ENCODE peak calls at places on chromosomes 16 and 17, in four cellular contexts. C is prostate gland, A is upper lobe of left lung, I is upper lobe of right lung. Z is an unnamed sample.

GRCh38 chr17:80613732-80614071 is 69.1 kb downstream of the RPTOR start:
- DNase-seq in C (no peak), A (no peak), I (no peak), Z (no peak)

GRCh38 chr17:3635474-3636153 is 436 bp downstream of the SHPK start:
- DNase-seq in A (no peak), C (no peak), I (no peak), Z (peak; percentile 36)

GRCh38 chr17:51166987-51167931 is 1.0 kb downstream of the NME2 start:
- DNase-seq in C (peak; percentile 14), I (peak; percentile 83), A (peak; percentile 56), Z (peak; percentile 90)

GRCh38 chr17:416293-417206 is 63.9 kb upstream of the RPH3AL start:
- DNase-seq in C (no peak), I (no peak), A (no peak), Z (no peak)

GRCh38 chr16:85900031-85900792 is 1.2 kb downstream of the IRF8 start:
- DNase-seq in C (no peak), I (no peak), A (no peak), Z (peak; percentile 5)

GRCh38 chr17:72852267-72852945 is 240.1 kb downstream of the SLC39A11 start:
- DNase-seq in C (no peak), I (no peak), A (no peak), Z (no peak)

GRCh38 chr17:58300336-58300735 is 19.6 kb upstream of the MPO start:
- DNase-seq in A (no peak), C (no peak), I (peak; percentile 13), Z (no peak)

GRCh38 chr17:64534187-64534586 is 27.4 kb downstream of the CEP95 start:
- DNase-seq in A (no peak), C (no peak), I (no peak), Z (no peak)

GRCh38 chr16:89560413-89561194 is at the start of gene RPL13:
- DNase-seq in A (peak; percentile 96), C (peak; percentile 95), I (peak; percentile 97), Z (peak; percentile 99)

GRCh38 chr17:28087743-28088142 is 45.3 kb downstream of the NLK start:
- DNase-seq in C (no peak), I (no peak), A (no peak), Z (no peak)

GRCh38 chr16:29820730-29821662 is 734 bp downstream of the MVP start:
- DNase-seq in A (peak; percentile 92), I (peak; percentile 91), C (peak; percentile 61), Z (peak; percentile 69)

GRCh38 chr17:56142781-56143180 is 10.5 kb upstream of the ANKFN1 start:
- DNase-seq in C (no peak), I (no peak), A (no peak), Z (no peak)

GRCh38 chr17:29138184-29138955 is 41.8 kb downstream of the MYO18A start:
- DNase-seq in C (no peak), I (no peak), A (no peak), Z (peak; percentile 54)

GRCh38 chr17:51636291-51636690 is 375.9 kb downstream of the UTP18 start:
- DNase-seq in C (no peak), A (no peak), I (no peak), Z (no peak)

GRCh38 chr17:35082073-35082657 is 18.7 kb upstream of the RFFL start:
- DNase-seq in I (no peak), A (no peak), C (no peak), Z (no peak)

GRCh38 chr17:34435182-34435928 is 72.3 kb upstream of the CCL1 start:
- DNase-seq in C (no peak), I (no peak), A (peak; percentile 30), Z (no peak)

DNA sequence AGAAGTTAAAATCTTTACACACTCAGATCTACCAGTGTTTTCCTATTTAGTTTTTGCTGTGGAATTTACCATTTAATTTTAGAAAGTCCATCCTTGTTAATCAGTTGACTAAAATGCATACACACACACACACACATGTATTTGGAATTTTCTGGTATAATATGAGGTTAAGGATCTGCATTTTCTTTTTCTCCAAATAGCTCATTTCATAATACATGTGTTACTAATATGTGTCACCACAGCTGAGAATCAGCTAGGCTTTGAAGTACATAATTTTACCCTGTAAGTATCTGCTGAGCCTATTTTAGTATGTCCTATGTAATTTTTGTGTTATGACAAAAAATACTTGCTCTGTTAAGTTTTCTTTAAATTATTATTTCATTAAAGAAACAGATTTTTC is 143.2 kb downstream of the PHKB start:
- DNase-seq in I (no peak), C (no peak), A (no peak), Z (no peak)
- TF ChIP-seq CTCF in I (no peak), C (no peak), A (no peak), Z (no peak)

DNA sequence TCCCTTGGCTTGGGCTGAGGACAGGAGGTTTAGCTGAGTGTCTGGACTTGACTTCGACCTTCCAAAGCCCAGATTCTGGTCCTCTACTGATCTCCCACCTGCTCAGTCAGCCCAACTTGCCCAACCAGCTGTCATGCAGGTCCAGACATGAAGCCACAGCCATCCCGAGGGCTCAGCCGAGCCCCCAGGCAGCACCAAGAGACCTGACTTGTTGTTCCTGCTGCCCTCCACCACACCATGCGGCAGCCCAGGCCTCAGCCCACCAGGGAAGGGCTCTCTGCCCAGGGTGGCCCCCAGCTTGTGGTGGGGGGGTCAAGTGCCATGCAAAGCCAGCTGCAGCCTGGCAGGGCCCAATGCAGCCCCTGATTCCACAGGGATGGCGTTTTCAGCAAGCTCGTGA is 17.2 kb upstream of the CACNG4 start:
- DNase-seq in C (no peak), I (peak; percentile 48), A (no peak), Z (no peak)
- TF ChIP-seq CTCF in C (no peak), I (no peak), A (no peak), Z (no peak)

GRCh38 chr17:77109159-77110005 is 31.4 kb upstream of the SEC14L1 start:
- DNase-seq in I (no peak), A (no peak), C (no peak), Z (no peak)
- TF ChIP-seq CTCF in I (no peak), A (no peak), C (no peak), Z (no peak)

GRCh38 chr17:8288336-8289102 is at the start of gene RANGRF:
- DNase-seq in I (peak; percentile 95), C (peak; percentile 86), A (peak; percentile 94), Z (peak; percentile 95)
- TF ChIP-seq CTCF in I (no peak), C (no peak), A (peak; percentile 15), Z (no peak)

DNA sequence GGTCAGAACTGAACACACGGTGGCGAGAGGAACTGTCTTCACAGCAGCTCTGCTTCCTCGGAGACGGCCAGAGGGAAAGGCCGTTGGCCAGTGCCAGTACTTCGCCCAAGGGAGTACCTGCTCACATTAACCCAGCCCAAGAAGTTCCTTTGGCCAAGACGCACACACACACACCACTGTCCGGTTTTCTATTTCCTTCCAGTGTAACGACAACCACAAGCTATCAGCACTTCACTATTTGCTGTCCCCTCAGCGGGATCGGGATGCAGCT is 735 bp upstream of the GGNBP2 start:
- DNase-seq in C (peak; percentile 36), I (no peak), A (peak; percentile 55), Z (peak; percentile 40)
- TF ChIP-seq CTCF in C (no peak), I (no peak), A (no peak), Z (peak; percentile 34)

DNA sequence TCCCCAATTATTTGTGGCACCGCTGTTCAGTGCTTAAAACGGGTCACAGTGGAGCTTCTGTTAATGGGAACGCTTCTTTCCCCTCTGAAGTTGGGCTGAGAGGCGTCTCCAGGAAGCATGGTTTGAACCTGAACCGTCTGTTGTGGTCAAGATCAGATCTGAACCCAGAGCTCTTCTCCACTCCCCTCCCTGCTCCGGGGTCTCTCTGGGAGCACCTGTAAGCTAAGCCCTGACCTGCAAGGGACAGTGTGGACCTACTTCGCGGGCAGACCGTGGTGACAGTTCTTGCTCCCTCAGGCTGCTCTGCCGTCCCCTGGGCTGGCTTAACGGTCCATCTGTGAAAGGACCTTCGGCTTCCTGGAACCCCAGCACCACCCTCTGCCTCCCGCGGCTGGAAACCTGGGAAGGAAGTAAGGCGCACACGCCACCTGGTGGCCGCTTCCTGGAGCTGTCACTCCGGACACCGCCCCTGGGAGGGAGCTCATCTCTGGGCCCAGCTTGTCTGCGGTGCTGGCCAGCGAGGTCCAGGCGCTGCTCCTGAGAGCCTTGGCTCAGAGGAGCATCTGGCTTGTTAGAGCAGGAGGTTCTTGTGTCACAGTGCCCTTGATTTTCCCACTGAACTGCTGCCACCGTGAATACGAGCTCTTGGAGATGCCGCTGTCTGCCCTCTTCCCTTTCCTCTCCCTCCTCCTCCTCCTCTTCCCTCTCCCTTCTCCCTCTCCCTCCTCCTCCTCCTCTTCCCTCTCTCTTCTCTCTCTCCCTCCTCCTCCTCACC is 518.5 kb upstream of the EEF2KMT start:
- DNase-seq in C (no peak), A (peak; percentile 26), I (peak; percentile 77), Z (peak; percentile 35)
- TF ChIP-seq CTCF in C (peak; percentile 41), A (peak; percentile 63), I (peak; percentile 69), Z (peak; percentile 67)

DNA sequence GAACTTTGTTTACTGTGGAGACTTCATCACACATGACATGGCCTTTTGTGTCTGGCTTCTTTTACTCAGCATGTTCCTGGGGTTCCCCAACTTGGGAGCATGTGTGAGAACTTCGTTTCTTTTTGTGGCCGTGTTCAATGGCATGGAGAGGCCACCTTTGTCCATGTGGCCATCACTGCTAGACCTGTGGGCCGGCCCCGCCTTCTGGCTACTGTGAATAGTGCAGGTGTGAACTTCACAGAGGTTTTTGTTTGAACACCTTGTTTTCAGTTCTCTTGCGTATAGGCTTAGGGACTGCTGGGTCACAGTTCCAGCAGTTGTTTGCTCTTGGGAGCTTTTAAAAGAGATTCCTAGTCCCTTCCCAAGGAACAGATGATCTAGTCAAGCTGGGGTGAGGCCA is 5.7 kb upstream of the SLC38A8 start:
- DNase-seq in I (peak; percentile 59), A (no peak), C (peak; percentile 24), Z (no peak)
- TF ChIP-seq CTCF in I (no peak), A (no peak), C (no peak), Z (no peak)

GRCh38 chr17:67109111-67109510 is 64.8 kb downstream of the CACNG1 start:
- DNase-seq in C (no peak), A (no peak), I (no peak), Z (no peak)

GRCh38 chr17:67105213-67105612 is 60.9 kb downstream of the CACNG1 start:
- DNase-seq in C (no peak), A (no peak), I (no peak), Z (no peak)

GRCh38 chr17:67108411-67108810 is 64.1 kb downstream of the CACNG1 start:
- DNase-seq in A (no peak), C (no peak), I (no peak), Z (no peak)

GRCh38 chr17:67110619-67111018 is 66.3 kb downstream of the CACNG1 start:
- DNase-seq in A (no peak), I (no peak), C (no peak), Z (no peak)

GRCh38 chr17:67107811-67108210 is 63.5 kb downstream of the CACNG1 start:
- DNase-seq in A (no peak), I (no peak), C (no peak), Z (no peak)
- TF ChIP-seq CTCF in A (no peak), I (no peak), C (no peak), Z (no peak)

DNA sequence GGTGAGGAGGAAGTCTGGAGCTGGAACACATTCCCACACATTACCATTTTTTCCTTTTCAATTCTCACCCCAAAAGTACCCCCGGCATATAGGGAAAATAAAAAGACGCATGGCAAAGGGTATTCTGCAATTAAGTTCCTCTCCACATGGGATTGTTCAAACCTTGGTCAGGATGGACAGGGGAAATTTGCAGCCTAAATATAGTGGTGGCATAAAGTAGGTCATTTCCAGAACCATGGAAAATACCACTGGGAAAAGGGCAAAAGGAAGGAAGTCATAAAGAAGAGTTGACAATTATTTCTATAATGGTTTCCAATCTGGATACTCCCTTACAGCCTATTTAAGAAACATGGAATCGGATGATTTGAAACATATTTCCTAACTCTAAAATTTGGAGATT is 135.8 kb downstream of the STX8 start:
- DNase-seq in C (no peak), A (no peak), I (no peak), Z (no peak)
- TF ChIP-seq CTCF in C (no peak), A (no peak), I (no peak), Z (no peak)

Z was measured in GM13977.